ENCODE peak calls at places on chromosomes 13 and 19, in four cellular contexts. One of them, this sample, is unnamed. For H3K27me3, the result is how much of the 10 kb centered on the place peaks cover.

GRCh38 chr19:18794692-18795091 is 3.6 kb upstream of the COMP start:
- DNase-seq in CD4-positive, alpha-beta T cell: no peak
- DNase-seq in hepatocyte: no peak
- DNase-seq in CD8-positive, alpha-beta T cell: no peak
- DNase-seq in this sample: no peak

GRCh38 chr19:48637948-48638830 is 1.0 kb upstream of the DBP start:
- DNase-seq in CD8-positive, alpha-beta T cell: peak
- DNase-seq in CD4-positive, alpha-beta T cell: peak
- DNase-seq in hepatocyte: peak
- DNase-seq in this sample: peak

GRCh38 chr19:31049431-31049830 is 299.8 kb downstream of the TSHZ3 start:
- DNase-seq in CD8-positive, alpha-beta T cell: no peak
- DNase-seq in CD4-positive, alpha-beta T cell: no peak
- DNase-seq in hepatocyte: no peak
- DNase-seq in this sample: no peak

GRCh38 chr13:50594276-50594970 is 249.1 kb downstream of the DLEU7 start:
- DNase-seq in CD4-positive, alpha-beta T cell: no peak
- DNase-seq in CD8-positive, alpha-beta T cell: no peak
- DNase-seq in hepatocyte: no peak
- DNase-seq in this sample: peak

GRCh38 chr19:1935484-1936208 is 5.3 kb upstream of the CSNK1G2 start:
- DNase-seq in hepatocyte: no peak
- DNase-seq in CD4-positive, alpha-beta T cell: no peak
- DNase-seq in CD8-positive, alpha-beta T cell: no peak
- DNase-seq in this sample: no peak

GRCh38 chr19:17519967-17520366 is 8.5 kb downstream of the PGLS start:
- DNase-seq in CD8-positive, alpha-beta T cell: no peak
- DNase-seq in CD4-positive, alpha-beta T cell: no peak
- DNase-seq in hepatocyte: no peak
- DNase-seq in this sample: no peak

GRCh38 chr13:22110368-22110767 is 439.5 kb downstream of the FGF9 start:
- DNase-seq in CD4-positive, alpha-beta T cell: no peak
- DNase-seq in hepatocyte: no peak
- DNase-seq in CD8-positive, alpha-beta T cell: no peak
- DNase-seq in this sample: no peak

GRCh38 chr13:44816701-44817684 is 172.3 kb downstream of the NUFIP1 start:
- DNase-seq in hepatocyte: no peak
- DNase-seq in CD4-positive, alpha-beta T cell: no peak
- DNase-seq in CD8-positive, alpha-beta T cell: no peak
- DNase-seq in this sample: no peak

GRCh38 chr13:100088282-100088647 is 628 bp upstream of the PCCA start:
- DNase-seq in CD8-positive, alpha-beta T cell: no peak
- DNase-seq in hepatocyte: no peak
- DNase-seq in CD4-positive, alpha-beta T cell: no peak
- DNase-seq in this sample: no peak

GRCh38 chr13:34290661-34291060 is 472.7 kb downstream of the RFC3 start:
- DNase-seq in hepatocyte: no peak
- DNase-seq in CD8-positive, alpha-beta T cell: no peak
- DNase-seq in CD4-positive, alpha-beta T cell: no peak
- DNase-seq in this sample: no peak

GRCh38 chr19:33194527-33194883 is 375 bp downstream of the LRP3 start:
- DNase-seq in CD8-positive, alpha-beta T cell: no peak
- DNase-seq in hepatocyte: peak
- DNase-seq in CD4-positive, alpha-beta T cell: no peak
- DNase-seq in this sample: no peak

GRCh38 chr19:30590596-30591229 is 218.5 kb downstream of the ZNF536 start:
- DNase-seq in CD8-positive, alpha-beta T cell: no peak
- DNase-seq in CD4-positive, alpha-beta T cell: no peak
- DNase-seq in hepatocyte: no peak
- DNase-seq in this sample: no peak

GRCh38 chr13:100330662-100331061 is 241.8 kb downstream of the PCCA start:
- DNase-seq in CD4-positive, alpha-beta T cell: no peak
- DNase-seq in CD8-positive, alpha-beta T cell: no peak
- DNase-seq in hepatocyte: no peak
- DNase-seq in this sample: no peak

GRCh38 chr13:96900992-96901391 is 93.3 kb downstream of the OXGR1 start:
- DNase-seq in hepatocyte: no peak
- DNase-seq in CD4-positive, alpha-beta T cell: no peak
- DNase-seq in CD8-positive, alpha-beta T cell: no peak
- DNase-seq in this sample: peak

GRCh38 chr19:38812004-38812840 is 523 bp downstream of the LGALS4 start:
- DNase-seq in CD8-positive, alpha-beta T cell: no peak
- DNase-seq in CD4-positive, alpha-beta T cell: no peak
- DNase-seq in hepatocyte: no peak
- DNase-seq in this sample: peak

DNA sequence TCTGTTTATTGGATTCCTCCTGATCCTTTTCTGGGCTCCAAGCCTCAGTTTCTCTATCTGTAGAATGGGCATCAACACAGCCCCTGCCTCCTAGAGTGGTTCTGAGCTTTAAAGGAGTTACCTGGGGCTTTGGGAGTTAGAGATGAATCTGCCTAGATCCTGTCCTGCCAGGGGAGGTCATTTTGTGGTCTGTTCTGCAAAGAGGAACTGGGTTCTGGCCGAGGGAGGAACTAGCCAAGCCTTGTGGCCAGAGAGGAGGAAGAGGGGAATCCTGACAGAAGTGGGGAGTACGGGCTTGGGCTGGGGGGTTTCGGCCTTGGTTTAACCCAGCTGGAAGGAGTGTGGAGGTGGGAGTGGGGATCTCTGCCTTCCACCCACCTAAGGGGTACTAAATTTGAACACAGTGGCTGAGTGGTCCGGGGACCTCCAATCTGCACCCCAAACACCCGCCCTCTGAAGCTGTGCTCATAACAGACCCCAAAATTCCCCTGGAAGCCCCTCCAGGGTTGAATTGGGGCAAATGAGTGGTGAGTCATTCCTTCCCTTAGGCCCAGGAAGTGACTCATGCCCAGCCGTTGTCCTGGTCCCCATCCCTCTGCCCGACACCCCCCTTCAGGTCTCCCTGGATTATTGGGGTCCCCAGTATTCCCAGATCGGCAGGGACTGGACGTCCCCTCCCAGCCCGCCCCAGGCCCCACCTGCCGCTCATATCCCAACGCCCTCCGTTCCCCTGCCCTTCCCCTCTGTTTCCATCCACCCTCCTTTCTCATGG is 2.8 kb downstream of the ADGRE5 start:
- DNase-seq in CD4-positive, alpha-beta T cell: no peak
- DNase-seq in hepatocyte: no peak
- DNase-seq in CD8-positive, alpha-beta T cell: peak
- DNase-seq in this sample: peak
- H3K27me3 ChIP-seq in CD4-positive, alpha-beta T cell: under half
- H3K27me3 ChIP-seq in hepatocyte: under half
- H3K27me3 ChIP-seq in CD8-positive, alpha-beta T cell: under half
- H3K27me3 ChIP-seq in this sample: under half

DNA sequence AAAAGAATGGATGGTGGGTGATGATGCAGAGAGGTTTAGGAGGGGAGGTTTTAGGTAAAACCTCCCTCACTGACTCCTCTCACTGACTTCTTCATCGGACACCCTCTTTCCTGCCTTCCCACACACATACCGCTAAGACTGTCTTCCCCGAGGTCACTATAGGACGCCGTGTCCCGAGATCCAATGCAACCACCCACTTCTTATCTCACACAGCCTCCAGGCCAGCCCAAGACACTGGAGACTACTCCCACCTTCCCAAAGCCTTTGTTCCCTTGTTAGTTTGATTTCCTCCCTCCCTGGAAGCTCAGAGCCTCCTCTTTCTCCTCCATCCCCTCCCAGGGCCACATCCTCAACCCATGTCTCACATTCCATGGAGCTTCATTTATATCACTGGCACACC is 16.5 kb upstream of the CAMSAP3 start:
- DNase-seq in CD8-positive, alpha-beta T cell: no peak
- DNase-seq in CD4-positive, alpha-beta T cell: no peak
- DNase-seq in hepatocyte: no peak
- DNase-seq in this sample: no peak
- H3K27me3 ChIP-seq in CD8-positive, alpha-beta T cell: under half
- H3K27me3 ChIP-seq in CD4-positive, alpha-beta T cell: under half
- H3K27me3 ChIP-seq in hepatocyte: under half
- H3K27me3 ChIP-seq in this sample: under half

DNA sequence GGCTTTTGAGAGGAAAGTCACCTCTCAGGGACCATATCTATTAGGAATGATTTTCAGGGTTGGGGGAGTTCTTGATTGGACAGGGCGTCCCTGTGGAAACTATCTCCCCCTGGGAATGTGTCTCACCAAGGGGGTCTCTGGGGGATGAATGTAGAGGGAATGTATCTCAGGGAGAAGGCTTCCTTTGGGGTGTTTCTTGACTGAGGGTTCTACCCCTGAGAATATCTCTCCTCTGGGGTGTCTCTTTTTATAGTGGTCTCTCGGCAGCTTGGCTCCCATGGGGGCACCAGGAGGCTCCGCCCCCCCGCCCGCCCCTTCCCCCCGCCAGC is 997 bp downstream of the RTBDN start:
- DNase-seq in CD4-positive, alpha-beta T cell: no peak
- DNase-seq in hepatocyte: no peak
- DNase-seq in CD8-positive, alpha-beta T cell: no peak
- DNase-seq in this sample: no peak
- H3K27me3 ChIP-seq in CD4-positive, alpha-beta T cell: half or more
- H3K27me3 ChIP-seq in hepatocyte: half or more
- H3K27me3 ChIP-seq in CD8-positive, alpha-beta T cell: half or more
- H3K27me3 ChIP-seq in this sample: under half

DNA sequence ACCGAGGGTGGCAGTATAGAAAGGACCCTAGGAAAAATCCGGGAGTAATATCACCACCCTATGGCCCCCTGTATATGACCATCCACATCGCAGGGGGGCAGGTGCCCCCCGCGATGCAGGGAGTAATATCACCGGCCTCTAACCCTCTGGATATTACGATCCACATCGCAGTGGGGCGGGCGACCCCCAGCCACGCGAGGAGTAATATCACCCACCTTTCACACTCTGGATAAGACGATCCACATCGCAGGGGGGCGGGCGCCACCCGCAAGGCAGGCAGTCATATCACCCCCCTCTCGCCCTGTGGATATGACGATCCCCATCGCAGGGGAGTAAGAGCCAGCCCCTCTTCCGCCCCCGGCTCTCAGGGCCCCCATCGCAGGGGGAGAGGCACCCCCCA is 76.7 kb upstream of the RUBCNL start:
- DNase-seq in hepatocyte: no peak
- DNase-seq in CD8-positive, alpha-beta T cell: no peak
- DNase-seq in CD4-positive, alpha-beta T cell: no peak
- DNase-seq in this sample: no peak
- H3K27me3 ChIP-seq in hepatocyte: under half
- H3K27me3 ChIP-seq in CD8-positive, alpha-beta T cell: under half
- H3K27me3 ChIP-seq in CD4-positive, alpha-beta T cell: under half
- H3K27me3 ChIP-seq in this sample: under half

GRCh38 chr19:46486358-46486757 is 9.3 kb downstream of the PNMA8B start:
- DNase-seq in CD8-positive, alpha-beta T cell: no peak
- DNase-seq in CD4-positive, alpha-beta T cell: no peak
- DNase-seq in hepatocyte: no peak
- DNase-seq in this sample: no peak
- H3K27me3 ChIP-seq in CD8-positive, alpha-beta T cell: under half
- H3K27me3 ChIP-seq in CD4-positive, alpha-beta T cell: half or more
- H3K27me3 ChIP-seq in hepatocyte: under half
- H3K27me3 ChIP-seq in this sample: under half

DNA sequence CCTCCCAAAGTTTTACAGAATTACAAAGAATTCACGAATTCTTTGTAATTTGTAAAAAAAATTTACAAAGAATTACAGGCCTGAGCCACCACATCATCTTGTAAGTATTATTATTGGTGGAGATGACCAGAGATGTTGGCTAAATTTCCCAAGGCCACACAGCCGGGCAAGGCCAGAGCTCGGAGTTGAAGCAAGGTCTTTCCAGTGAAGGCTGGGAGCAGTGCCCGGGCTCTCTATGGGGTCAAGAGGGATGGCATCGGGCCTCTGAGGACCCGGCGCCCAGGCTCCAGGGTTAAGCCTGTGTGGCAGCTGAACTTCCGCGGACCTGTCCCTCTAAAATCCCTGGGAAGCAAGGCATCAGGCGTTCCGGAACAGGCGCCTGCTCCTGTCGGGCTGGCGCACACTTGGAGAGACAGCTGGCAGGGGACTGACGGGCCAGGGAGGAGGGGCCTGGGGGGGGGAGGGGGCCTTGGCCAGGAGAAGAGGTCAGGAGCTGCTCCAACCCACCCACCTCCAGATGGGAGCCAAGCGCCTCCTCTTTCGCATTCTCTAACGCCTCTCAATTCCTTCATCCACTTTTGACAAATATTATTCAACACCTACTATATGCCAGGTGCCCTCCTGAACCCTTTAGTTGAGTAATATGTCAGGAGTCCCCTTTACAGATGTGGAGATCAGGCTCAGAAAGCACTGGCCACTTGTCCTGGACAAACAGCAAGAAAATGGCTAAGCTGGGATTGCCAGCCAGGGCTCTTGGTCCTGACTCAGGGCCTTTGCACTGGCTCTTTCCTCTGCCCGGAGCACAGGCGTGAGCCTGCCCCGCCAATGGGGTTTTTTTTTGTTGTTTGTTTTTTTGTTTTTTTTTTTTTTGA is 36.8 kb upstream of the SEMA6B start:
- DNase-seq in CD8-positive, alpha-beta T cell: no peak
- DNase-seq in hepatocyte: no peak
- DNase-seq in CD4-positive, alpha-beta T cell: no peak
- DNase-seq in this sample: peak
- H3K27me3 ChIP-seq in CD8-positive, alpha-beta T cell: under half
- H3K27me3 ChIP-seq in hepatocyte: under half
- H3K27me3 ChIP-seq in CD4-positive, alpha-beta T cell: half or more
- H3K27me3 ChIP-seq in this sample: under half

This sample was measured in H7.